ENCODE peak calls at places on chromosomes 16 and 17, in seven cellular contexts. T, B, P, K, N, D and E are unnamed samples. For H3K9me3, the result is how much of the 10 kb centered on the place peaks cover.

GRCh38 chr16:10386517-10387377 is 886 bp downstream of the ATF7IP2 start:
- DNase-seq in T (no peak), B (peak), P (no peak), K (no peak), N (no peak), D (no peak), E (no peak)

GRCh38 chr16:31073073-31073822 is 792 bp downstream of the ZNF668 start:
- DNase-seq in T (peak), B (peak), P (peak), K (peak), N (peak), D (peak), E (peak)

GRCh38 chr16:53091508-53092211 is 36.9 kb downstream of the CHD9 start:
- DNase-seq in T (peak), B (peak), P (no peak), K (peak), N (peak), D (peak), E (no peak)

GRCh38 chr16:424623-425081 is 797 bp upstream of the RAB11FIP3 start:
- DNase-seq in T (peak), B (peak), P (no peak), K (peak), N (peak), D (no peak), E (no peak)

GRCh38 chr17:1271020-1271423 is 778 bp downstream of the BHLHA9 start:
- DNase-seq in T (no peak), B (no peak), P (no peak), K (no peak), N (no peak), D (no peak), E (no peak)

GRCh38 chr17:18961634-18962493 is 9.9 kb downstream of the SLC5A10 start:
- DNase-seq in T (no peak), B (peak), P (peak), K (no peak), N (peak), D (no peak), E (no peak)

GRCh38 chr16:84252214-84252613 is 12.4 kb upstream of the KCNG4 start:
- DNase-seq in T (no peak), B (no peak), P (no peak), K (no peak), N (no peak), D (peak), E (no peak)

GRCh38 chr17:17781591-17782424 is 55.0 kb downstream of the SREBF1 start:
- DNase-seq in T (peak), B (peak), P (peak), K (peak), N (peak), D (peak), E (peak)

GRCh38 chr17:49991409-49991808 is 3.6 kb downstream of the DLX3 start:
- DNase-seq in T (no peak), B (no peak), P (no peak), K (no peak), N (no peak), D (no peak), E (no peak)

GRCh38 chr16:80852261-80852872 is 48.0 kb upstream of the CDYL2 start:
- DNase-seq in T (no peak), B (peak), P (peak), K (no peak), N (no peak), D (peak), E (peak)

GRCh38 chr16:56332464-56333079 is 92.8 kb downstream of the AMFR start:
- DNase-seq in T (peak), B (peak), P (peak), K (peak), N (peak), D (peak), E (peak)

GRCh38 chr17:61799812-61800484 is 63.4 kb downstream of the BRIP1 start:
- DNase-seq in T (no peak), B (no peak), P (no peak), K (no peak), N (no peak), D (no peak), E (no peak)

GRCh38 chr17:40910441-40910841 is 25.4 kb upstream of the KRT20 start:
- DNase-seq in T (no peak), B (peak), P (no peak), K (no peak), N (no peak), D (no peak), E (no peak)

GRCh38 chr17:34519286-34519685 is 60.1 kb upstream of the TMEM132E start:
- DNase-seq in T (no peak), B (no peak), P (no peak), K (no peak), N (no peak), D (peak), E (peak)

GRCh38 chr16:30844346-30844670 is 49.6 kb downstream of the BCL7C start:
- DNase-seq in T (no peak), B (no peak), P (no peak), K (no peak), N (no peak), D (no peak), E (no peak)

GRCh38 chr17:49353607-49354006 is 8.4 kb downstream of the ZNF652 start:
- DNase-seq in T (no peak), B (peak), P (no peak), K (no peak), N (no peak), D (no peak), E (no peak)

GRCh38 chr16:80583466-80583865 is 42.7 kb downstream of the DYNLRB2 start:
- DNase-seq in T (peak), B (peak), P (no peak), K (no peak), N (no peak), D (no peak), E (no peak)

GRCh38 chr17:2925011-2925410 is 128.8 kb downstream of the RAP1GAP2 start:
- DNase-seq in T (no peak), B (peak), P (no peak), K (no peak), N (no peak), D (no peak), E (no peak)
- H3K9me3 ChIP-seq in T (under half), B (under half), P (under half), K (under half), N (under half), D (under half), E (under half)

DNA sequence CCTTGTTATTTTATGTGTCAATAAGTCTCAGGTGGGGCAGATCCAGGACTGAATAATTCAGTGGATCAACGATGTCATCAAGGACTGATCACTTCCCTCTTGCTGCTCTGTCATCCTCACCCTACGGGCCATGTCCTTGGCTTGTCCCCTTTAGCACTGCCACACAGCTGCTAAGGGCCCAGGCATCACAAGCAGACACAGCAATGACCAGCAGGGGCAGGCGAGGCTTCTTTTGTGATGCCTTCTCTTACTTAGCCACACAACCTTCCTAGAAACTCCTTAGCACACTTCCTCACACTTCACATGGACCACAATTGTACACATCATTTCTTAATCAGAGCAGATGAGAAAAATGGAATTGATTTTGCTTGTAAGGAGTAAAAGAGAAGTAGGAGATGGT is 356.3 kb upstream of the SOX9 start:
- DNase-seq in T (peak), B (peak), P (peak), K (no peak), N (peak), D (peak), E (peak)
- TF ChIP-seq CTCF in T (no peak), B (no peak), P (peak), K (peak), N (peak), D (peak), E (peak)

DNA sequence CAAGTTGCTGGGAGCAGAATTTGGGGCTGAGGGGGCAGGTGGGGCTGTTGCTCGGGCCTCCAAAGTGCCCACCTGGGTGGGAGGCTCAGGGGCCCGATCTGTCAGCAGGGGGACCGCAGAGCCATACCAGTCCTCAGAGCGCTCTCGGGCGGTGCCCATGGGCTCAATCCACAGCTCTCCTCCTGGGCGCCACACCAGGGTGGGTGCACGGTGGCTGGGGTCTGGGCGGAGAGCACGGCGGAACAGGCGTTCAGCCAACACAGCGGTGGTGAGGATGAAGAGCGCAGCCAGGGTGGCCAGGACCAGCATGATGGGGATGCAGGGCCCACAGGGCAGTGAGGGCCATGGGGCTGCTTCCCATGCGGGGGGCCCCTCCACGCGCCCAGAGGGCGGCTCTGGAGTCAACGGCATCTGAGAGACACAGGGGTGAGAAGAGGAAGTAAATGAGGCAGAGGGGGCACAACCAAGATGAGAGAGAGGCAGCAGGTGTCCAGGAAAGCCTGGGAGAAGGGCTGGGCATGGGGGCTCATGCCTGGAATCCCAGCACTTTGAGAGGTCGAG is 1.2 kb downstream of the C16orf54 start:
- DNase-seq in T (no peak), B (no peak), P (no peak), K (no peak), N (no peak), D (no peak), E (no peak)
- H3K4me3 ChIP-seq in T (peak), B (no peak), P (no peak), K (no peak), N (no peak), D (no peak), E (no peak)

GRCh38 chr17:74545456-74546230 is at the start of gene CD300C:
- DNase-seq in T (peak), B (no peak), P (no peak), K (no peak), N (no peak), D (no peak), E (no peak)

GRCh38 chr17:74542727-74543383 is 3.1 kb downstream of the CD300C start:
- DNase-seq in T (no peak), B (no peak), P (no peak), K (no peak), N (no peak), D (no peak), E (no peak)

GRCh38 chr17:74543406-74543805 is 2.5 kb downstream of the CD300C start:
- DNase-seq in T (no peak), B (no peak), P (no peak), K (no peak), N (no peak), D (no peak), E (no peak)

GRCh38 chr17:74544991-74545441 is 899 bp downstream of the CD300C start:
- DNase-seq in T (no peak), B (no peak), P (no peak), K (no peak), N (no peak), D (no peak), E (no peak)

GRCh38 chr17:74543891-74544760 is 1.8 kb downstream of the CD300C start:
- DNase-seq in T (no peak), B (no peak), P (no peak), K (no peak), N (no peak), D (no peak), E (no peak)
- H3K9me3 ChIP-seq in T (under half), B (under half), P (under half), K (under half), N (under half), D (under half), E (under half)

DNA sequence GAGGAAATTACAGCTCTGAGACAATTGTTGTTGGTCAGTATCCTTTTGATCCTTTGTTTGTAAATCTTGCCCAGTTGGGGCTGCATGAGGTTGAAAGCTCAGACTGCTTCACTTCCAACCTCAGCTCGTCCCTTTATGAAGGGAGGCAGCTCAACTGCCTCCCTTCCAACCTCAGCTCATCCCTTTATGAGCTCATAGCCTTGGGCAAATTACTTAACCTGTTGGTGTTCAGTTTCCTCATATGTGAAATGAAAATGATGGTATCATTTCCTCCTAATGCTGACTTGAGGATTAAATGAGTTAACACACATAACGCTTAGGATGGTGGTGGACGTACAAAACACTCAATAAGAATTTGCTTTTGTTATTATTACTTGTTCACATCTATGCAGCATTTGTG is 265.1 kb downstream of the CDH13 start:
- DNase-seq in T (no peak), B (no peak), P (no peak), K (no peak), N (no peak), D (no peak), E (no peak)
- TF ChIP-seq CTCF in T (no peak), B (no peak), P (no peak), K (no peak), N (no peak), D (no peak), E (no peak)

DNA sequence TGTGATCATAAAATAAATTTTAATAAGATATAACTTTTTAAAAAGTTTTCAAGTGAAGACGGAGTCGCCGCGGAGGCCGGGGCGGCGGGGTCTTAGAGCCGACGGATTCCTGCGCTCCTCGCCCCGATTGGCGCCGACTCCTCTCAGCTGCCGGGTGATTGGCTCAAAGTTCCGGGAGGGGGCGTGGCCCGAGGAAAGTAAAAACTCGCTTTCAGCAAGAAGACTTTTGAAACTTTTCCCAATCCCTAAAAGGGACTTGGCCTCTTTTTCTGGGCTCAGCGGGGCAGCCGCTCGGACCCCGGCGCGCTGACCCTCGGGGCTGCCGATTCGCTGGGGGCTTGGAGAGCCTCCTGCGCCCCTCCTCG is at the start of gene FOXC2:
- DNase-seq in T (peak), B (peak), P (peak), K (peak), N (peak), D (peak), E (no peak)
- H3K4me3 ChIP-seq in T (peak), B (peak), P (peak), K (peak), N (peak), D (peak), E (no peak)

DNA sequence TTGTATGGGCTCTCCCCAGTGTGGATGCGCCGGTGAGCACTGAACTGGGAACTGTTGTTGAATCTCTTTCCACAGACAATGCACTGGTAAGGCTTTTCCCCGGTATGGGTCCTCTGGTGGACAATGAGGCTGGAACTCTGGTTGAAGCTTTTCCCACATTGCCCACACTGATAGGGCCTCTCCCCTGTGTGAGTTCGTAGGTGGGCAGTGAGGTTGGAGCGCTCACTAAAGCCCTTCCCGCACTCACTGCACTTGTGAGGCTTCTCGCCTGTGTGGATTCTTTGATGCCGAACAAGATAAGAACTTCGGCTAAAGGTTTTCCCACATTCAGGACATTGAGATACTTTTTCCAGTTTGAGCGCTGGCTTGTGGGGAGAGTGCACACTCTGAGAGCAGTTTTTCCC is 17.8 kb downstream of the ZSCAN32 start:
- DNase-seq in T (no peak), B (no peak), P (no peak), K (no peak), N (no peak), D (no peak), E (no peak)
- H3K9me3 ChIP-seq in T (half or more), B (under half), P (half or more), K (half or more), N (half or more), D (under half), E (under half)

GRCh38 chr17:7442142-7442541 is 2.7 kb upstream of the CHRNB1 start:
- DNase-seq in T (peak), B (no peak), P (no peak), K (no peak), N (no peak), D (no peak), E (no peak)

GRCh38 chr17:7441202-7441705 is 1.9 kb downstream of the FGF11 start:
- DNase-seq in T (peak), B (peak), P (no peak), K (no peak), N (no peak), D (no peak), E (no peak)

GRCh38 chr17:7440113-7440822 is 956 bp downstream of the FGF11 start:
- DNase-seq in T (peak), B (no peak), P (peak), K (peak), N (peak), D (peak), E (peak)

GRCh38 chr17:7439462-7440112 is at the start of gene FGF11:
- DNase-seq in T (peak), B (no peak), P (no peak), K (no peak), N (no peak), D (peak), E (no peak)

GRCh38 chr17:7440823-7441174 is 1.5 kb downstream of the FGF11 start:
- DNase-seq in T (peak), B (peak), P (no peak), K (peak), N (peak), D (peak), E (peak)
- TF ChIP-seq CTCF in T (no peak), B (peak), P (no peak), K (no peak), N (no peak), D (peak), E (no peak)

GRCh38 chr17:80516533-80516932 is 28.1 kb upstream of the RPTOR start:
- DNase-seq in T (no peak), B (no peak), P (no peak), K (no peak), N (no peak), D (no peak), E (peak)

GRCh38 chr17:80518392-80518791 is 26.2 kb upstream of the RPTOR start:
- DNase-seq in T (no peak), B (no peak), P (no peak), K (no peak), N (no peak), D (no peak), E (no peak)

GRCh38 chr17:80520810-80521209 is 23.8 kb upstream of the RPTOR start:
- DNase-seq in T (no peak), B (no peak), P (no peak), K (no peak), N (no peak), D (no peak), E (no peak)

GRCh38 chr17:80519091-80519781 is 25.4 kb upstream of the RPTOR start:
- DNase-seq in T (no peak), B (no peak), P (no peak), K (no peak), N (no peak), D (no peak), E (peak)

GRCh38 chr17:80517641-80518040 is 27.0 kb upstream of the RPTOR start:
- DNase-seq in T (no peak), B (no peak), P (no peak), K (no peak), N (no peak), D (no peak), E (no peak)
- H3K4me3 ChIP-seq in T (no peak), B (no peak), P (no peak), K (no peak), N (no peak), D (no peak), E (no peak)